ENCODE peak calls at places on chromosome 13, in five cellular contexts. One of them, this sample, is unnamed.

GRCh38 chr13:50081106-50081898 is 66.1 kb downstream of the KCNRG start:
- DNase-seq in mammary epithelial cell: no peak
- DNase-seq in spleen: peak
- DNase-seq in CD8-positive, alpha-beta T cell: peak
- DNase-seq in activated B cell treated with CpG ODN at 0.5 μM for 24 hours: peak
- DNase-seq in this sample: peak

GRCh38 chr13:78777973-78778372 is 119.0 kb upstream of the OBI1 start:
- DNase-seq in mammary epithelial cell: no peak
- DNase-seq in spleen: no peak
- DNase-seq in CD8-positive, alpha-beta T cell: no peak
- DNase-seq in activated B cell treated with CpG ODN at 0.5 μM for 24 hours: no peak
- DNase-seq in this sample: no peak

GRCh38 chr13:67355791-67356190 is 125.7 kb upstream of the PCDH9 start:
- DNase-seq in mammary epithelial cell: no peak
- DNase-seq in spleen: no peak
- DNase-seq in CD8-positive, alpha-beta T cell: no peak
- DNase-seq in activated B cell treated with CpG ODN at 0.5 μM for 24 hours: no peak
- DNase-seq in this sample: no peak

GRCh38 chr13:74287672-74288169 is 153.5 kb upstream of the KLF12 start:
- DNase-seq in mammary epithelial cell: peak
- DNase-seq in spleen: peak
- DNase-seq in CD8-positive, alpha-beta T cell: peak
- DNase-seq in activated B cell treated with CpG ODN at 0.5 μM for 24 hours: peak
- DNase-seq in this sample: no peak

GRCh38 chr13:94236876-94237275 is 242.6 kb downstream of the DCT start:
- DNase-seq in mammary epithelial cell: no peak
- DNase-seq in spleen: no peak
- DNase-seq in CD8-positive, alpha-beta T cell: no peak
- DNase-seq in activated B cell treated with CpG ODN at 0.5 μM for 24 hours: no peak
- DNase-seq in this sample: no peak

GRCh38 chr13:107845911-107846310 is 369.4 kb downstream of the LIG4 start:
- DNase-seq in mammary epithelial cell: no peak
- DNase-seq in spleen: no peak
- DNase-seq in CD8-positive, alpha-beta T cell: no peak
- DNase-seq in activated B cell treated with CpG ODN at 0.5 μM for 24 hours: no peak
- DNase-seq in this sample: no peak

GRCh38 chr13:51802601-51803000 is 1.4 kb downstream of the DHRS12 start:
- DNase-seq in mammary epithelial cell: no peak
- DNase-seq in spleen: no peak
- DNase-seq in CD8-positive, alpha-beta T cell: no peak
- DNase-seq in activated B cell treated with CpG ODN at 0.5 μM for 24 hours: no peak
- DNase-seq in this sample: no peak

GRCh38 chr13:112245959-112246358 is 130.2 kb upstream of the SPACA7 start:
- DNase-seq in mammary epithelial cell: no peak
- DNase-seq in spleen: peak
- DNase-seq in CD8-positive, alpha-beta T cell: no peak
- DNase-seq in activated B cell treated with CpG ODN at 0.5 μM for 24 hours: no peak
- DNase-seq in this sample: no peak

GRCh38 chr13:36552334-36552733 is 120.0 kb downstream of the CCNA1 start:
- DNase-seq in mammary epithelial cell: no peak
- DNase-seq in spleen: no peak
- DNase-seq in CD8-positive, alpha-beta T cell: no peak
- DNase-seq in activated B cell treated with CpG ODN at 0.5 μM for 24 hours: no peak
- DNase-seq in this sample: no peak

GRCh38 chr13:31733066-31733465 is 6.3 kb upstream of the RXFP2 start:
- DNase-seq in mammary epithelial cell: no peak
- DNase-seq in spleen: no peak
- DNase-seq in CD8-positive, alpha-beta T cell: no peak
- DNase-seq in activated B cell treated with CpG ODN at 0.5 μM for 24 hours: no peak
- DNase-seq in this sample: no peak

GRCh38 chr13:42266464-42266863 is 5.5 kb upstream of the AKAP11 start:
- DNase-seq in mammary epithelial cell: no peak
- DNase-seq in spleen: no peak
- DNase-seq in CD8-positive, alpha-beta T cell: no peak
- DNase-seq in activated B cell treated with CpG ODN at 0.5 μM for 24 hours: no peak
- DNase-seq in this sample: no peak

GRCh38 chr13:52428295-52428694 is 22.1 kb downstream of the VPS36 start:
- DNase-seq in mammary epithelial cell: peak
- DNase-seq in spleen: no peak
- DNase-seq in CD8-positive, alpha-beta T cell: no peak
- DNase-seq in activated B cell treated with CpG ODN at 0.5 μM for 24 hours: no peak
- DNase-seq in this sample: no peak

GRCh38 chr13:33278923-33279322 is 6.6 kb downstream of the STARD13 start:
- DNase-seq in mammary epithelial cell: no peak
- DNase-seq in spleen: no peak
- DNase-seq in CD8-positive, alpha-beta T cell: no peak
- DNase-seq in activated B cell treated with CpG ODN at 0.5 μM for 24 hours: no peak
- DNase-seq in this sample: no peak

GRCh38 chr13:111153977-111154332 is 38.8 kb downstream of the ARHGEF7 start:
- DNase-seq in mammary epithelial cell: no peak
- DNase-seq in spleen: no peak
- DNase-seq in CD8-positive, alpha-beta T cell: peak
- DNase-seq in activated B cell treated with CpG ODN at 0.5 μM for 24 hours: no peak
- DNase-seq in this sample: peak
- TF ChIP-seq CTCF in mammary epithelial cell: no peak
- TF ChIP-seq CTCF in spleen: peak
- TF ChIP-seq CTCF in CD8-positive, alpha-beta T cell: no peak
- TF ChIP-seq CTCF in activated B cell treated with CpG ODN at 0.5 μM for 24 hours: no peak
- TF ChIP-seq CTCF in this sample: peak

GRCh38 chr13:110107568-110108347 is 199.2 kb downstream of the COL4A1 start:
- DNase-seq in mammary epithelial cell: no peak
- DNase-seq in spleen: no peak
- DNase-seq in CD8-positive, alpha-beta T cell: no peak
- DNase-seq in activated B cell treated with CpG ODN at 0.5 μM for 24 hours: no peak
- DNase-seq in this sample: no peak
- TF ChIP-seq CTCF in mammary epithelial cell: peak
- TF ChIP-seq CTCF in spleen: peak
- TF ChIP-seq CTCF in CD8-positive, alpha-beta T cell: no peak
- TF ChIP-seq CTCF in activated B cell treated with CpG ODN at 0.5 μM for 24 hours: no peak
- TF ChIP-seq CTCF in this sample: peak

DNA sequence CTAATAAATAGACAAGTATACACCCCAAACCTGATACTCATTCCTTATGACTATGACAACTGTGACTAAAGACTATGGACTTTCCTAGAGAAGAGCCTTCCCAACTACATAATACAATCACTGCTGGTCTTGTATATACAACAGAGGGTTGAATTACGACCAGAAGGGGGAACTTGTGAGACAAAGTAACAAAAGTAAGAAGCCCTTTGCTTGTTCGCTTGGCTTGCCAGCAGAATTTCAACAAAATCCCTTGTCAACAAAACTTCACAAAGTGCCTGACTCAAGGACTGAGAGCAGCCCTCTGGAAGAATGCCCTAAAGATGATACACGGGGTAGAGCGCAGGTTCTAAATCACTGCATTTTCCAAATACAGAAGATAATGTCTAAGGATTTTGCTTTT is 99.4 kb downstream of the WASF3 start:
- DNase-seq in mammary epithelial cell: peak
- DNase-seq in spleen: no peak
- DNase-seq in CD8-positive, alpha-beta T cell: no peak
- DNase-seq in activated B cell treated with CpG ODN at 0.5 μM for 24 hours: no peak
- DNase-seq in this sample: no peak
- TF ChIP-seq CTCF in mammary epithelial cell: no peak
- TF ChIP-seq CTCF in spleen: no peak
- TF ChIP-seq CTCF in CD8-positive, alpha-beta T cell: no peak
- TF ChIP-seq CTCF in activated B cell treated with CpG ODN at 0.5 μM for 24 hours: no peak
- TF ChIP-seq CTCF in this sample: peak

DNA sequence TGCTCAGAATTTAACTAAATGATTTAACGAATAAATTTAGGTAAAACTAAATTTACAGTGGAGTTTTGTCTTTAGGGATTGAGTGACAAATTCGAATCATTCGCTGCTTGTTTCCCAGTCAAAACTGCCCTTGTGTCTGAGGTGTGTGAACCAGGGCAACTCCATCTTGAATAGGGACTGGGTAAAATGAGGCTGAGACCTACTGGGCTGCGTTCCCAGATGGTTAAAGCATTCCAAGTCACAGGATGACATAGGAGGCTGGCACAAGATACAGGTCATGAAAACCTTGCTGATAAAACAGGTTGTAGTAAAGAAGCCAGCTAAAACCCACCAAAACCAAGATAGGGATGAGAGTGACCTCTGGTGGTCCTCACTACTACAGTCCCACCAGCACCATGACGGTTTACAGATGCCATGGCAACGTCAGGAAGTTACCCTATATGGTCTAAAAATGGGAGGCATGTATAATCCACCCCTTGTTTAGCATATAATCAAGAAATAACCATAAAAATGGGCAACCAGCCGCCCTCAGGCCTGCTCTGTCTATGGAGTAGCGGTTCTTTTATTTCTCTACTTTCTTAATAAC is 10.2 kb upstream of the ANKRD10 start:
- DNase-seq in mammary epithelial cell: no peak
- DNase-seq in spleen: no peak
- DNase-seq in CD8-positive, alpha-beta T cell: no peak
- DNase-seq in activated B cell treated with CpG ODN at 0.5 μM for 24 hours: no peak
- DNase-seq in this sample: no peak
- TF ChIP-seq CTCF in mammary epithelial cell: no peak
- TF ChIP-seq CTCF in spleen: no peak
- TF ChIP-seq CTCF in CD8-positive, alpha-beta T cell: no peak
- TF ChIP-seq CTCF in activated B cell treated with CpG ODN at 0.5 μM for 24 hours: no peak
- TF ChIP-seq CTCF in this sample: peak

GRCh38 chr13:96229356-96229755 is 139.4 kb downstream of the HS6ST3 start:
- DNase-seq in mammary epithelial cell: peak
- DNase-seq in spleen: no peak
- DNase-seq in CD8-positive, alpha-beta T cell: no peak
- DNase-seq in activated B cell treated with CpG ODN at 0.5 μM for 24 hours: no peak
- DNase-seq in this sample: no peak
- TF ChIP-seq CTCF in mammary epithelial cell: peak
- TF ChIP-seq CTCF in spleen: no peak
- TF ChIP-seq CTCF in CD8-positive, alpha-beta T cell: no peak
- TF ChIP-seq CTCF in activated B cell treated with CpG ODN at 0.5 μM for 24 hours: no peak
- TF ChIP-seq CTCF in this sample: peak

GRCh38 chr13:91308299-91308698 is 39.2 kb upstream of the MIR17HG start:
- DNase-seq in mammary epithelial cell: no peak
- DNase-seq in spleen: no peak
- DNase-seq in CD8-positive, alpha-beta T cell: no peak
- DNase-seq in activated B cell treated with CpG ODN at 0.5 μM for 24 hours: no peak
- DNase-seq in this sample: no peak
- TF ChIP-seq CTCF in mammary epithelial cell: no peak
- TF ChIP-seq CTCF in spleen: no peak
- TF ChIP-seq CTCF in CD8-positive, alpha-beta T cell: no peak
- TF ChIP-seq CTCF in activated B cell treated with CpG ODN at 0.5 μM for 24 hours: no peak
- TF ChIP-seq CTCF in this sample: no peak

DNA sequence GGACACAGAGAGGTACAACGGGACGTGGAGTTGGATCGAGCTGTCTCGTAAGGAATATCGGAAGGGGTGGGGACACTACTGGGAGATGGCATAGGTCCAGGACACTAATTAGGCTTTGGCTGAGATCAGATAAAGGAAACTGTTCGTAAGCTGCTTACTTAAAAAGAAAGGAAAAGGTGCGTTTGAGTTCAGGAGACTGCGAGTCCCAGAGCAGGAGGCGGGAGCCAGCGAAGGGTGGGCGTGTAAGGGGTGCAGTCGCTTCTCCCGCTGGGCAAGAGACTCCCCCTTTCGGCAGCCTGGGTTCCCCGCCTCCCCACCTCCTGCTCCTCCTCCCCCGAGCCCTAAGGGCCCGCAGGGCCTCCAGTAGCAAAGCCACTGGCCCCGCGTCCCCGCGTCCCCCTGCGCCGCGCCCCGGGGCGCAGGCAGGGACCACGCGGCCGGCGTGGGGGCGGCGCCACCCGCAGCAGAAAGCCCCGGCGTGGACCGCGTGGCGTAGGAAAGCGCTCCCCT is 571 bp downstream of the ABCC4 start:
- DNase-seq in mammary epithelial cell: peak
- DNase-seq in spleen: peak
- DNase-seq in CD8-positive, alpha-beta T cell: peak
- DNase-seq in activated B cell treated with CpG ODN at 0.5 μM for 24 hours: peak
- DNase-seq in this sample: peak
- TF ChIP-seq CTCF in mammary epithelial cell: no peak
- TF ChIP-seq CTCF in spleen: peak
- TF ChIP-seq CTCF in CD8-positive, alpha-beta T cell: no peak
- TF ChIP-seq CTCF in activated B cell treated with CpG ODN at 0.5 μM for 24 hours: no peak
- TF ChIP-seq CTCF in this sample: peak

This sample was measured in progenitor cell of endocrine pancreas.